ENCODE peak calls at places on chromosome 20, in ten cellular contexts. V is dorsolateral prefrontal cortex; J is GM03348; K is nucleus accumbens; E is NCI-H774; B is GM12892; S is cardiac fibroblast; Y is neural crest cell; Q is uterus; U is activated CD4-positive, CD25-positive, alpha-beta regulatory T cell treated with anti-CD3 and anti-CD28 coated beads, Interleukin-2, amount 50 U/mL, for 16 hours. F is an unnamed sample.

GRCh38 chr20:50546729-50547314 is 36.6 kb downstream of the PTPN1 start:
- DNase-seq in V (no peak), J (peak), K (no peak), E (no peak), B (no peak), S (no peak), Y (no peak), Q (no peak), U (no peak), F (no peak)

GRCh38 chr20:59004763-59005522 is 2.1 kb downstream of the CTSZ start:
- DNase-seq in V (peak), J (no peak), K (no peak), E (no peak), B (peak), S (no peak), Y (no peak), Q (peak), U (no peak), F (peak)

GRCh38 chr20:62494537-62494936 is 18.7 kb upstream of the GATA5 start:
- DNase-seq in V (no peak), J (no peak), K (no peak), E (no peak), B (no peak), S (no peak), Y (no peak), Q (no peak), U (no peak), F (no peak)

GRCh38 chr20:20212675-20213096 is 155.2 kb upstream of the INSM1 start:
- DNase-seq in V (no peak), J (no peak), K (no peak), E (peak), B (no peak), S (no peak), Y (no peak), Q (no peak), U (no peak), F (no peak)

GRCh38 chr20:14820771-14821170 is 483.4 kb upstream of the FLRT3 start:
- DNase-seq in V (no peak), J (no peak), K (no peak), E (no peak), B (no peak), S (no peak), Y (no peak), Q (no peak), U (no peak), F (no peak)

GRCh38 chr20:23027721-23028120 is 7.4 kb upstream of the SSTR4 start:
- DNase-seq in V (no peak), J (no peak), K (no peak), E (no peak), B (no peak), S (no peak), Y (no peak), Q (no peak), U (no peak), F (no peak)

GRCh38 chr20:53677447-53678314 is 84.0 kb upstream of the ZNF217 start:
- DNase-seq in V (no peak), J (peak), K (no peak), E (no peak), B (no peak), S (peak), Y (peak), Q (peak), U (no peak), F (no peak)

GRCh38 chr20:50518270-50518721 is 8.1 kb downstream of the PTPN1 start:
- DNase-seq in V (no peak), J (no peak), K (no peak), E (no peak), B (no peak), S (peak), Y (no peak), Q (no peak), U (no peak), F (no peak)

GRCh38 chr20:20691477-20691863 is 21.0 kb downstream of the RALGAPA2 start:
- DNase-seq in V (no peak), J (no peak), K (no peak), E (no peak), B (no peak), S (no peak), Y (no peak), Q (no peak), U (no peak), F (no peak)

GRCh38 chr20:13099676-13100075 is 90.9 kb downstream of the SPTLC3 start:
- DNase-seq in V (no peak), J (no peak), K (no peak), E (no peak), B (no peak), S (no peak), Y (no peak), Q (no peak), U (no peak), F (no peak)

GRCh38 chr20:939606-940005 is 23.5 kb upstream of the ANGPT4 start:
- DNase-seq in V (no peak), J (no peak), K (no peak), E (no peak), B (no peak), S (no peak), Y (no peak), Q (no peak), U (no peak), F (no peak)

GRCh38 chr20:32780749-32781402 is 18.7 kb downstream of the DNMT3B start:
- DNase-seq in V (peak), J (no peak), K (peak), E (no peak), B (no peak), S (no peak), Y (peak), Q (no peak), U (no peak), F (peak)

GRCh38 chr20:47241345-47241781 is 115.1 kb downstream of the ZMYND8 start:
- DNase-seq in V (no peak), J (peak), K (no peak), E (no peak), B (no peak), S (peak), Y (no peak), Q (peak), U (no peak), F (no peak)

GRCh38 chr20:24995741-24996448 is 3.3 kb upstream of the APMAP start:
- DNase-seq in V (peak), J (no peak), K (no peak), E (no peak), B (no peak), S (peak), Y (no peak), Q (no peak), U (no peak), F (no peak)

GRCh38 chr20:41462372-41463161 is 95.9 kb upstream of the EMILIN3 start:
- DNase-seq in V (no peak), J (no peak), K (no peak), E (no peak), B (peak), S (no peak), Y (no peak), Q (no peak), U (no peak), F (no peak)

GRCh38 chr20:36491901-36492617 is 49.3 kb upstream of the MYL9 start:
- DNase-seq in V (no peak), J (peak), K (no peak), E (no peak), B (peak), S (peak), Y (no peak), Q (no peak), U (peak), F (peak)

GRCh38 chr20:24160563-24161355 is 172.2 kb upstream of the GGTLC1 start:
- DNase-seq in V (peak), J (peak), K (peak), E (no peak), B (no peak), S (peak), Y (peak), Q (peak), U (no peak), F (peak)

GRCh38 chr20:38550274-38550673 is 30.7 kb upstream of the ADIG start:
- DNase-seq in V (no peak), J (no peak), K (no peak), E (no peak), B (no peak), S (no peak), Y (no peak), Q (no peak), U (no peak), F (no peak)

GRCh38 chr20:61896058-61896961 is 169.4 kb downstream of the TAF4 start:
- DNase-seq in V (peak), J (peak), K (peak), E (peak), B (peak), S (peak), Y (peak), Q (no peak), U (no peak), F (peak)

GRCh38 chr20:6590891-6591679 is 176.4 kb upstream of the BMP2 start:
- DNase-seq in V (no peak), J (peak), K (no peak), E (no peak), B (no peak), S (peak), Y (no peak), Q (no peak), U (no peak), F (peak)

GRCh38 chr20:2698186-2698817 is 5.7 kb downstream of the EBF4 start:
- DNase-seq in V (no peak), J (no peak), K (no peak), E (no peak), B (no peak), S (no peak), Y (no peak), Q (no peak), U (no peak), F (no peak)

F was measured in dermis blood vessel endothelial cell.